ENCODE peak calls at places on chromosomes 7 and 10, in nine cellular contexts. B, R, A, P, S, Q, L, T and X are unnamed samples.

GRCh38 chr10:76397210-76397881 is 965.9 kb downstream of the LRMDA start:
- DNase-seq in B (no peak), R (peak), A (no peak), P (no peak), S (no peak), Q (no peak), L (no peak), T (no peak), X (no peak)

GRCh38 chr10:30186371-30186875 is 127.0 kb upstream of the JCAD start:
- DNase-seq in B (no peak), R (no peak), A (no peak), P (no peak), S (no peak), Q (peak), L (peak), T (no peak), X (no peak)

GRCh38 chr10:65497837-65498236 is 1428.0 kb upstream of the LRRTM3 start:
- DNase-seq in B (no peak), R (no peak), A (no peak), P (no peak), S (no peak), Q (no peak), L (no peak), T (no peak), X (no peak)

GRCh38 chr10:93493162-93493561 is 3.2 kb upstream of the CEP55 start:
- DNase-seq in B (no peak), R (no peak), A (no peak), P (no peak), S (no peak), Q (no peak), L (no peak), T (no peak), X (no peak)

GRCh38 chr7:139297795-139298194 is 43.3 kb upstream of the FMC1 start:
- DNase-seq in B (no peak), R (no peak), A (no peak), P (no peak), S (no peak), Q (no peak), L (no peak), T (peak), X (no peak)

GRCh38 chr10:86144301-86144700 is 222.3 kb downstream of the GRID1 start:
- DNase-seq in B (no peak), R (no peak), A (no peak), P (no peak), S (no peak), Q (no peak), L (no peak), T (no peak), X (no peak)

GRCh38 chr7:42237891-42238531 is 1.0 kb upstream of the GLI3 start:
- DNase-seq in B (peak), R (peak), A (peak), P (no peak), S (no peak), Q (peak), L (peak), T (peak), X (peak)

GRCh38 chr7:127245582-127245981 is 7.2 kb downstream of the GRM8 start:
- DNase-seq in B (no peak), R (no peak), A (no peak), P (no peak), S (no peak), Q (no peak), L (no peak), T (no peak), X (no peak)

GRCh38 chr10:112376578-112376855 is 2.6 kb downstream of the ACSL5 start:
- DNase-seq in B (no peak), R (no peak), A (peak), P (no peak), S (no peak), Q (no peak), L (no peak), T (no peak), X (no peak)

GRCh38 chr7:82156938-82157337 is 286.6 kb downstream of the CACNA2D1 start:
- DNase-seq in B (no peak), R (no peak), A (no peak), P (no peak), S (no peak), Q (no peak), L (no peak), T (peak), X (no peak)

GRCh38 chr7:44733708-44734481 is 14.8 kb upstream of the ZMIZ2 start:
- DNase-seq in B (peak), R (no peak), A (no peak), P (peak), S (no peak), Q (peak), L (no peak), T (peak), X (no peak)

GRCh38 chr7:23963461-23963860 is 253.4 kb downstream of the STK31 start:
- DNase-seq in B (no peak), R (no peak), A (no peak), P (no peak), S (no peak), Q (no peak), L (no peak), T (no peak), X (no peak)

GRCh38 chr10:86899670-86900276 is 57.6 kb downstream of the MMRN2 start:
- DNase-seq in B (peak), R (peak), A (peak), P (peak), S (no peak), Q (peak), L (peak), T (peak), X (peak)